ENCODE peak calls at places on chromosome 13, in eight cellular contexts. I, P, H, R, K, J, V and B are unnamed samples.

GRCh38 chr13:20461860-20462532 is 63.7 kb downstream of the CRYL1 start:
- DNase-seq in I (no peak), P (no peak), H (no peak), R (no peak), K (no peak), J (no peak), V (peak), B (no peak)

GRCh38 chr13:112447761-112448603 is 71.8 kb downstream of the SPACA7 start:
- DNase-seq in I (peak), P (no peak), H (no peak), R (no peak), K (no peak), J (no peak), V (no peak), B (no peak)

GRCh38 chr13:78520425-78520824 is 82.9 kb downstream of the POU4F1 start:
- DNase-seq in I (no peak), P (no peak), H (no peak), R (no peak), K (no peak), J (no peak), V (no peak), B (no peak)

GRCh38 chr13:98853791-98854191 is 101.3 kb upstream of the SLC15A1 start:
- DNase-seq in I (no peak), P (no peak), H (no peak), R (peak), K (peak), J (no peak), V (no peak), B (peak)

GRCh38 chr13:67466569-67466968 is 236.4 kb upstream of the PCDH9 start:
- DNase-seq in I (no peak), P (no peak), H (no peak), R (no peak), K (no peak), J (no peak), V (no peak), B (no peak)

GRCh38 chr13:112466132-112467025 is 90.2 kb downstream of the SPACA7 start:
- DNase-seq in I (peak), P (no peak), H (no peak), R (no peak), K (no peak), J (no peak), V (no peak), B (no peak)

GRCh38 chr13:79989251-79989661 is 351.7 kb downstream of the SPRY2 start:
- DNase-seq in I (peak), P (no peak), H (no peak), R (no peak), K (no peak), J (no peak), V (no peak), B (no peak)

GRCh38 chr13:82634946-82635345 is 1247.3 kb downstream of the SLITRK1 start:
- DNase-seq in I (no peak), P (no peak), H (no peak), R (no peak), K (no peak), J (no peak), V (no peak), B (no peak)

GRCh38 chr13:113788413-113789135 is 29.5 kb downstream of the TMEM255B start:
- DNase-seq in I (no peak), P (no peak), H (no peak), R (no peak), K (no peak), J (no peak), V (no peak), B (no peak)

GRCh38 chr13:36549771-36550170 is 117.5 kb downstream of the CCNA1 start:
- DNase-seq in I (no peak), P (no peak), H (no peak), R (no peak), K (no peak), J (no peak), V (no peak), B (no peak)

GRCh38 chr13:50125306-50125555 is 110.0 kb downstream of the KCNRG start:
- DNase-seq in I (no peak), P (no peak), H (no peak), R (no peak), K (peak), J (no peak), V (no peak), B (no peak)

GRCh38 chr13:65149687-65150086 is 2080.4 kb downstream of the PCDH9 start:
- DNase-seq in I (peak), P (no peak), H (no peak), R (no peak), K (no peak), J (no peak), V (no peak), B (no peak)

GRCh38 chr13:93230466-93230865 is 3.9 kb downstream of the GPC6 start:
- DNase-seq in I (no peak), P (no peak), H (no peak), R (peak), K (no peak), J (peak), V (no peak), B (no peak)

GRCh38 chr13:67095621-67096020 is 134.5 kb downstream of the PCDH9 start:
- DNase-seq in I (no peak), P (no peak), H (no peak), R (no peak), K (no peak), J (no peak), V (peak), B (no peak)

GRCh38 chr13:72495681-72496080 is 231.7 kb downstream of the MZT1 start:
- DNase-seq in I (no peak), P (no peak), H (no peak), R (no peak), K (no peak), J (no peak), V (no peak), B (no peak)

GRCh38 chr13:33610471-33611015 is 207.4 kb upstream of the RFC3 start:
- DNase-seq in I (peak), P (no peak), H (peak), R (peak), K (no peak), J (peak), V (no peak), B (peak)

GRCh38 chr13:108322206-108322824 is 52.8 kb downstream of the TNFSF13B start:
- DNase-seq in I (no peak), P (no peak), H (no peak), R (peak), K (peak), J (peak), V (peak), B (no peak)

GRCh38 chr13:32314968-32315254 is 252 bp downstream of the ZAR1L start:
- DNase-seq in I (no peak), P (no peak), H (no peak), R (peak), K (peak), J (peak), V (no peak), B (peak)

GRCh38 chr13:46172531-46172991 is 9.4 kb downstream of the LCP1 start:
- DNase-seq in I (no peak), P (no peak), H (no peak), R (no peak), K (no peak), J (no peak), V (no peak), B (peak)

GRCh38 chr13:106471957-106472543 is 63.4 kb downstream of the EFNB2 start:
- DNase-seq in I (no peak), P (no peak), H (peak), R (peak), K (no peak), J (peak), V (peak), B (no peak)

GRCh38 chr13:82963466-82963865 is 918.8 kb downstream of the SLITRK1 start:
- DNase-seq in I (no peak), P (no peak), H (no peak), R (peak), K (no peak), J (no peak), V (peak), B (no peak)

GRCh38 chr13:50594276-50594970 is 249.1 kb downstream of the DLEU7 start:
- DNase-seq in I (no peak), P (no peak), H (no peak), R (peak), K (peak), J (peak), V (no peak), B (peak)

GRCh38 chr13:92838786-92839185 is 387.8 kb upstream of the GPC6 start:
- DNase-seq in I (no peak), P (no peak), H (no peak), R (peak), K (no peak), J (peak), V (no peak), B (no peak)

GRCh38 chr13:50344717-50345116 is 329.5 kb downstream of the KCNRG start:
- DNase-seq in I (no peak), P (no peak), H (no peak), R (no peak), K (no peak), J (no peak), V (no peak), B (no peak)

GRCh38 chr13:101399365-101399764 is 16.9 kb downstream of the NALCN start:
- DNase-seq in I (no peak), P (no peak), H (no peak), R (peak), K (no peak), J (no peak), V (no peak), B (no peak)

GRCh38 chr13:83378901-83379300 is 503.4 kb downstream of the SLITRK1 start:
- DNase-seq in I (no peak), P (no peak), H (no peak), R (peak), K (no peak), J (no peak), V (no peak), B (no peak)

GRCh38 chr13:75425216-75426009 is 56.6 kb downstream of the TBC1D4 start:
- DNase-seq in I (no peak), P (no peak), H (no peak), R (no peak), K (no peak), J (no peak), V (no peak), B (no peak)

GRCh38 chr13:68749801-68750200 is 1357.8 kb upstream of the ATXN8OS start:
- DNase-seq in I (no peak), P (no peak), H (no peak), R (no peak), K (no peak), J (no peak), V (peak), B (no peak)

GRCh38 chr13:113862766-113863510 is 938 bp downstream of the GAS6 start:
- DNase-seq in I (peak), P (peak), H (peak), R (peak), K (peak), J (no peak), V (peak), B (no peak)

GRCh38 chr13:99995503-99996176 is 14.1 kb downstream of the ZIC2 start:
- DNase-seq in I (no peak), P (no peak), H (no peak), R (peak), K (peak), J (no peak), V (peak), B (no peak)

GRCh38 chr13:40440990-40441820 is 225.2 kb downstream of the FOXO1 start:
- DNase-seq in I (peak), P (peak), H (peak), R (peak), K (no peak), J (no peak), V (peak), B (no peak)

GRCh38 chr13:54627973-54628372 is 1599.4 kb downstream of the OLFM4 start:
- DNase-seq in I (no peak), P (no peak), H (no peak), R (no peak), K (no peak), J (no peak), V (no peak), B (no peak)

GRCh38 chr13:39016789-39017188 is 21.1 kb downstream of the PROSER1 start:
- DNase-seq in I (no peak), P (no peak), H (no peak), R (peak), K (peak), J (peak), V (peak), B (peak)

GRCh38 chr13:43785681-43786471 is 896 bp downstream of the ENOX1 start:
- DNase-seq in I (peak), P (peak), H (peak), R (peak), K (peak), J (no peak), V (peak), B (peak)

DNA sequence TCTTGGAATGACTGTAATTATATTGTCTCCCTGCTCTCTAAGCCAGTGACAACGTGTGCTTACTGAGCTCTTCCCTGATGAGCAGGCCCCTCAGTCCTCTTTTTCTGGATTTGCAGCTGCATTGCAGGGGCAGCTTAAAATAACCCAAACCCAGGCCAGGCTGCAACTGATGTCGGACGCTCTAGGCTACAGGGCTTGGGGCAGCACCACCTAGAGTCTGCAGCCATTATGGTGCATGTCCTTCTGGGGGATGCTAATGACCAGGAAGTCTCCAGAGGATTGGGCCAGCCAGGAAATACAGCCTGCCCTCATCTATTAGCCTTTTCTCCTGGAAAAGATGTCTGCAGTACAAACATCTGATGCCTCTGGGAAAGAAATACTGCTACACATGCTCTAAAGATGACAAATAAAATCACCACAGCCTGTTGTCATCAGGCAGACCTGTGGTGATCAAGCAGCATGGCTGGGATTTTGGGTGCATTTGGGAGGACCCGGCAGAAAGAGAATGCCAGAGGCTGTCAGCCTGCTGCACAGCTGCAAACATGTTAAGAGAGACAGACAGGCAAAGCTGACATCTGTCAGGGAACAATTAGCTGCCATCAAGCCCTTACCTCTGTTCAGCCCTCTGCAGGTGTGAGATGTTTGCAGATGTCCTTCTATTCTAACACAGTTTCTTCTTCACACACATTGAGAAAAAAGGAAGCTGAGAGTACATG is 51.8 kb downstream of the CCDC70 start:
- DNase-seq in I (no peak), P (no peak), H (no peak), R (no peak), K (no peak), J (no peak), V (no peak), B (no peak)
- TF ChIP-seq CTCF in I (no peak), P (no peak), H (no peak), R (peak), K (no peak), J (no peak), V (no peak), B (no peak)

GRCh38 chr13:27281420-27281819 is 10.8 kb downstream of the RASL11A start:
- DNase-seq in I (no peak), P (no peak), H (no peak), R (no peak), K (no peak), J (no peak), V (no peak), B (no peak)
- TF ChIP-seq CTCF in I (no peak), P (no peak), H (no peak), R (no peak), K (no peak), J (peak), V (no peak), B (no peak)

GRCh38 chr13:59176775-59177174 is 987.0 kb downstream of the DIAPH3 start:
- DNase-seq in I (no peak), P (no peak), H (no peak), R (no peak), K (peak), J (peak), V (no peak), B (no peak)

GRCh38 chr13:59182241-59182640 is 981.5 kb downstream of the DIAPH3 start:
- DNase-seq in I (no peak), P (no peak), H (no peak), R (peak), K (no peak), J (no peak), V (no peak), B (no peak)

DNA sequence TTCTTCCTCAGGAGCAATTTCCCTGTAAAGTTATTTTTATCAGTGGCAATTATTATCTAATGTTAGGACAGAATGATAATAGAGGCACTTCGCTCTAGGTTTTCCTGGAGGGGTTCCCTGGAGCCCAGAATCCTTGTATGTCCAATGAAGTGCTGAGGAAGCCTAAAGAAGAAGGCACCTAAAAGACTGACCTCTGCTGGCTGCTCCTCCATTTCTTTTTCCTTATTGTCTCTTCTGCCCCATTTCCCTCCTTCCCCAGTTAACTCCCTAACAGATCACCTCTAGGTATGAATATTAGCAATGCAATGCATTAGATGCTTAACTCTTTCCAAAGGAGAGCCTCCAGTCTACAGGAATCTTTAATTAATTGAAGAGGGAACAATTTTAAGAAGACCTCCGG is 985.4 kb downstream of the DIAPH3 start:
- DNase-seq in I (no peak), P (no peak), H (no peak), R (peak), K (no peak), J (no peak), V (no peak), B (no peak)
- TF ChIP-seq CTCF in I (no peak), P (no peak), H (no peak), R (peak), K (no peak), J (peak), V (peak), B (no peak)

GRCh38 chr13:105202384-105202783 is 1333.1 kb downstream of the EFNB2 start:
- DNase-seq in I (no peak), P (no peak), H (no peak), R (peak), K (peak), J (no peak), V (peak), B (no peak)
- TF ChIP-seq CTCF in I (peak), P (peak), H (no peak), R (peak), K (no peak), J (no peak), V (peak), B (no peak)

DNA sequence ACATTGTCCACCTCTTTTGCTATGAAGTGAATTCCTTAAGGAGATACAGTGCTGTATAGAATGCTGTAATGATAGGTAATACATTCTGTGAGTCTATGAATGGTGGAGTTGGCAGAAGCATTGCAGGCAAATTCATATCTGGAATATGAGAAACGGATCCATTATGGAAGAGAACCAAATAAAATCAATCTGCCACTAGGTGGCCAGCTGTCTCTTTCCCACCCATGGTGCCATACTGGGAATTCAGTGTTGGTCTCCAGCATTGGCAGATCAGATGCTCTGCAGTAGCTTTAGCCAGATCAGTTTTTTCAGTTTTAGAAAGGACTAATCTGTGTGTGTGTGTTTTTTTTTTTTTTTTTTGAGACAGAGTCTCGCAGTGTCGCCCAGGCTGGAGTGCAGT is 27.6 kb downstream of the DNAJC3 start:
- DNase-seq in I (no peak), P (peak), H (no peak), R (no peak), K (no peak), J (no peak), V (no peak), B (no peak)
- TF ChIP-seq CTCF in I (no peak), P (no peak), H (no peak), R (peak), K (peak), J (peak), V (peak), B (no peak)

DNA sequence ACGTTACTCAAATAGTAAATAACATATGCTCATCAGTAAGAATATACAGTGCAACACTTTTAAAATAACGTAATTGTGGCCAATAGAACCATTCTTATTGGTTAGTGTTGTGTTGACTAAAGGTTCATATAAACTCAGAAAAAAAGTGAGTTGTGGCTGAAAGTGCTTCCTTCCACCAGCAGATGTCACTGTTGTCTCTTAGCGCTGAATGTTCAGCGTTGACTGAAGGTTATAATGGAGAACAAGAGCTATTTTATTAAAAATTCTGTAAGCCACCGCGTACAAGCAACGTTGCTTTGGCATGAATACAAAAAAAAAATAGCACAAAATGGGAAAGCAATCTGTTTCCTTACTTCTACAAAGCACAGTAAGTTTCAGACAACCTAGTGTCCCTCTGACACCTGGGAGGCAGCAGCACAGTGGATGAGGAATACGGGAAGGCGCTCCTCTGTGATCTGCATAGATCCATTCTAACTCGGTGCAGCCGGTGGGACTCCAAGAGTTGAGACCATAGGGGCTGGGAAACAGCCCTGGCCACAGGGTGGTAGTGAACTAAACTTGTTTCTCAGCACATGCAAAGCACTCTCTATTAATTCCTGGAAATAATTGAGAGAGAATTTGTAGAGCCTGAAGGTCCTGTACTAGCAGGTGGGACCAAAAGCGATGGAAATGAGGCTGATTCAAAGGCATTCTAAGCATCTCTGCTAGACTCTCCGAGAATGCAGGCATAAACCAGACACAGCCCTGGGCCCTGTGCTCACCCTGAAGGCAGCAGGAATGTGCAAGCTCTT is 23.9 kb upstream of the OXGR1 start:
- DNase-seq in I (no peak), P (no peak), H (no peak), R (peak), K (peak), J (peak), V (peak), B (peak)
- TF ChIP-seq CTCF in I (peak), P (peak), H (peak), R (peak), K (peak), J (peak), V (peak), B (peak)

DNA sequence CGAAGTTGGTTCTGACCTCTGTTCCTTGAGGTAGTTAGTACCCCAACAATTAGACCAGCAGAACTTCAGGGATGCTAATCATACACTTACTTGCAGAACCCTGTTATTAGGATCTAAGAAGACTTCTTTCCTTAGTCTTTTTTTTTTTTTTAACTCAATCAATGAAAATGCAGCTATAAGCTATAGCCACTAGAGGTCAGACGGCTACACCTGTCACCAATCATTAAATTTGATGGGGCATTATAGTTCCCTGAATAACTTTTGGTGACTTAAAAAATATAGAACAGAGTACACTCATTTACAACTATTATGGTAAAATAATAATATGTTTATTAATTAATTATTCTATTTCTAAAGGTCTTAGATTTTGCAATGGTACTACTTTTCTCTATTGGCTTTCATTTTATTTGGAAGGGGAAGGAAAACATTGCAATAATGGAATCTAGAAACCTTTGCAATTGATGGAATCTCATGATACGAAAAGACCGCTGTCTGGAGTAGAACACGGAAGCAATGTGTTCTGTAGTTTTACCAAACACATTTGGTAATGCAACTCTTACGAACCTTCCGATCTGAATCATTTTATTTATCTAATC is 483.2 kb downstream of the DIAPH3 start:
- DNase-seq in I (no peak), P (no peak), H (no peak), R (peak), K (peak), J (no peak), V (peak), B (no peak)
- TF ChIP-seq CTCF in I (peak), P (peak), H (no peak), R (peak), K (peak), J (peak), V (peak), B (peak)